ENCODE peak calls at places on chromosomes 2 and 18, in seven cellular contexts. C, V, E, L, Q, Y and U are unnamed samples.

GRCh38 chr2:176763111-176763510 is 449.5 kb upstream of the HNRNPA3 start:
- DNase-seq in C (no peak), V (no peak), E (no peak), L (no peak), Q (no peak), Y (no peak), U (no peak)

GRCh38 chr2:66021296-66021695 is 413.6 kb upstream of the MEIS1 start:
- DNase-seq in C (no peak), V (no peak), E (no peak), L (no peak), Q (no peak), Y (no peak), U (no peak)

GRCh38 chr2:216108310-216108966 is 710 bp upstream of the XRCC5 start:
- DNase-seq in C (no peak), V (no peak), E (no peak), L (no peak), Q (no peak), Y (no peak), U (no peak)

GRCh38 chr2:150705357-150705756 is 217.9 kb upstream of the RND3 start:
- DNase-seq in C (no peak), V (no peak), E (no peak), L (no peak), Q (no peak), Y (no peak), U (no peak)

GRCh38 chr2:169344736-169345506 is 17.4 kb downstream of the LRP2 start:
- DNase-seq in C (no peak), V (no peak), E (no peak), L (no peak), Q (no peak), Y (no peak), U (no peak)

GRCh38 chr2:152415231-152415642 is 80.3 kb downstream of the FMNL2 start:
- DNase-seq in C (no peak), V (no peak), E (peak; percentile 2), L (no peak), Q (no peak), Y (no peak), U (no peak)

GRCh38 chr2:145431181-145431951 is 911.4 kb upstream of the ZEB2 start:
- DNase-seq in C (no peak), V (no peak), E (no peak), L (no peak), Q (no peak), Y (no peak), U (no peak)

GRCh38 chr2:239192975-239193374 is 207.8 kb downstream of the HDAC4 start:
- DNase-seq in C (peak; percentile 0), V (no peak), E (no peak), L (no peak), Q (no peak), Y (no peak), U (no peak)

GRCh38 chr2:121171625-121172119 is 113.3 kb downstream of the TFCP2L1 start:
- DNase-seq in C (no peak), V (no peak), E (no peak), L (no peak), Q (no peak), Y (no peak), U (no peak)

GRCh38 chr2:34838408-34838807 is 1239.3 kb upstream of the FAM98A start:
- DNase-seq in C (no peak), V (no peak), E (no peak), L (no peak), Q (no peak), Y (no peak), U (no peak)

GRCh38 chr2:25558262-25558661 is 115.1 kb downstream of the DTNB start:
- DNase-seq in C (no peak), V (no peak), E (peak; percentile 23), L (peak; percentile 72), Q (no peak), Y (peak; percentile 44), U (no peak)

GRCh38 chr2:128710770-128711169 is 392.1 kb upstream of the HS6ST1 start:
- DNase-seq in C (no peak), V (no peak), E (no peak), L (peak; percentile 54), Q (no peak), Y (no peak), U (no peak)

GRCh38 chr2:182642328-182642727 is 73.7 kb upstream of the DNAJC10 start:
- DNase-seq in C (peak; percentile 36), V (peak; percentile 73), E (peak; percentile 33), L (peak; percentile 31), Q (no peak), Y (no peak), U (peak; percentile 57)

GRCh38 chr18:5197032-5197434 is at the start of gene AKAIN1:
- DNase-seq in C (peak; percentile 18), V (no peak), E (peak; percentile 23), L (no peak), Q (no peak), Y (peak; percentile 0), U (peak; percentile 35)

GRCh38 chr2:70934981-70935380 is 719 bp upstream of the ATP6V1B1 start:
- DNase-seq in C (no peak), V (no peak), E (no peak), L (no peak), Q (no peak), Y (no peak), U (no peak)

GRCh38 chr18:49730951-49731391 is 82.4 kb downstream of the ACAA2 start:
- DNase-seq in C (no peak), V (no peak), E (no peak), L (no peak), Q (no peak), Y (no peak), U (no peak)

GRCh38 chr18:44133483-44133882 is 547.2 kb upstream of the SETBP1 start:
- DNase-seq in C (no peak), V (no peak), E (no peak), L (no peak), Q (no peak), Y (no peak), U (no peak)

GRCh38 chr2:59259913-59260312 is 1018.8 kb upstream of the FANCL start:
- DNase-seq in C (no peak), V (no peak), E (no peak), L (no peak), Q (no peak), Y (no peak), U (no peak)

GRCh38 chr2:181680937-181681811 is 857 bp upstream of the NEUROD1 start:
- DNase-seq in C (no peak), V (no peak), E (no peak), L (no peak), Q (no peak), Y (no peak), U (no peak)

GRCh38 chr18:31684279-31685096 is at the start of gene B4GALT6:
- DNase-seq in C (peak; percentile 11), V (no peak), E (peak; percentile 26), L (peak; percentile 58), Q (no peak), Y (no peak), U (peak; percentile 70)

GRCh38 chr18:37210781-37211180 is 354.8 kb downstream of the CELF4 start:
- DNase-seq in C (no peak), V (no peak), E (no peak), L (no peak), Q (no peak), Y (no peak), U (no peak)

GRCh38 chr18:62938006-62938405 is 222.7 kb downstream of the PHLPP1 start:
- DNase-seq in C (no peak), V (no peak), E (no peak), L (no peak), Q (no peak), Y (peak; percentile 51), U (no peak)